ENCODE peak calls at places on chromosomes 12 and 14, in seven cellular contexts. One of them, this sample, is unnamed.

GRCh38 chr12:50637870-50638481 is 125.9 kb upstream of the ATF1 start:
- DNase-seq in tibial nerve: no peak
- DNase-seq in AG04449: no peak
- DNase-seq in left ventricle myocardium inferior: no peak
- DNase-seq in naive thymus-derived CD4-positive, alpha-beta T cell: peak
- DNase-seq in neuronal stem cell: no peak
- DNase-seq in CD8-positive, alpha-beta memory T cell: peak
- DNase-seq in this sample: peak

GRCh38 chr12:92602476-92602875 is 100.3 kb upstream of the PLEKHG7 start:
- DNase-seq in AG04449: peak
- DNase-seq in tibial nerve: no peak
- DNase-seq in naive thymus-derived CD4-positive, alpha-beta T cell: no peak
- DNase-seq in neuronal stem cell: no peak
- DNase-seq in CD8-positive, alpha-beta memory T cell: no peak
- DNase-seq in left ventricle myocardium inferior: no peak
- DNase-seq in this sample: no peak

GRCh38 chr12:1594295-1595025 is at the start of gene FBXL14:
- DNase-seq in left ventricle myocardium inferior: peak
- DNase-seq in AG04449: no peak
- DNase-seq in tibial nerve: peak
- DNase-seq in neuronal stem cell: peak
- DNase-seq in naive thymus-derived CD4-positive, alpha-beta T cell: peak
- DNase-seq in CD8-positive, alpha-beta memory T cell: peak
- DNase-seq in this sample: peak

GRCh38 chr14:31770271-31770670 is 209.1 kb downstream of the NUBPL start:
- DNase-seq in left ventricle myocardium inferior: no peak
- DNase-seq in naive thymus-derived CD4-positive, alpha-beta T cell: no peak
- DNase-seq in CD8-positive, alpha-beta memory T cell: no peak
- DNase-seq in neuronal stem cell: no peak
- DNase-seq in AG04449: no peak
- DNase-seq in tibial nerve: peak
- DNase-seq in this sample: no peak

GRCh38 chr12:51926718-51927117 is 19.4 kb downstream of the ACVRL1 start:
- DNase-seq in AG04449: no peak
- DNase-seq in tibial nerve: no peak
- DNase-seq in naive thymus-derived CD4-positive, alpha-beta T cell: peak
- DNase-seq in CD8-positive, alpha-beta memory T cell: peak
- DNase-seq in left ventricle myocardium inferior: no peak
- DNase-seq in neuronal stem cell: no peak
- DNase-seq in this sample: peak

GRCh38 chr12:50322196-50322595 is 38.9 kb upstream of the LIMA1 start:
- DNase-seq in tibial nerve: no peak
- DNase-seq in naive thymus-derived CD4-positive, alpha-beta T cell: no peak
- DNase-seq in CD8-positive, alpha-beta memory T cell: no peak
- DNase-seq in left ventricle myocardium inferior: no peak
- DNase-seq in neuronal stem cell: no peak
- DNase-seq in AG04449: no peak
- DNase-seq in this sample: no peak

GRCh38 chr12:28235017-28235416 is 44.8 kb downstream of the CCDC91 start:
- DNase-seq in naive thymus-derived CD4-positive, alpha-beta T cell: no peak
- DNase-seq in neuronal stem cell: no peak
- DNase-seq in AG04449: no peak
- DNase-seq in left ventricle myocardium inferior: no peak
- DNase-seq in CD8-positive, alpha-beta memory T cell: no peak
- DNase-seq in tibial nerve: no peak
- DNase-seq in this sample: no peak

GRCh38 chr12:130754234-130755001 is 38.3 kb upstream of the RIMBP2 start:
- DNase-seq in AG04449: no peak
- DNase-seq in naive thymus-derived CD4-positive, alpha-beta T cell: no peak
- DNase-seq in left ventricle myocardium inferior: no peak
- DNase-seq in tibial nerve: no peak
- DNase-seq in neuronal stem cell: no peak
- DNase-seq in CD8-positive, alpha-beta memory T cell: no peak
- DNase-seq in this sample: no peak

GRCh38 chr12:57632369-57632897 is 568 bp downstream of the B4GALNT1 start:
- DNase-seq in left ventricle myocardium inferior: no peak
- DNase-seq in CD8-positive, alpha-beta memory T cell: no peak
- DNase-seq in naive thymus-derived CD4-positive, alpha-beta T cell: no peak
- DNase-seq in AG04449: no peak
- DNase-seq in neuronal stem cell: peak
- DNase-seq in tibial nerve: no peak
- DNase-seq in this sample: no peak

GRCh38 chr14:104351849-104352492 is 213.6 kb downstream of the KIF26A start:
- DNase-seq in tibial nerve: no peak
- DNase-seq in CD8-positive, alpha-beta memory T cell: no peak
- DNase-seq in naive thymus-derived CD4-positive, alpha-beta T cell: no peak
- DNase-seq in left ventricle myocardium inferior: no peak
- DNase-seq in neuronal stem cell: no peak
- DNase-seq in AG04449: no peak
- DNase-seq in this sample: no peak

GRCh38 chr14:95319312-95320075 is at the start of gene CLMN:
- DNase-seq in left ventricle myocardium inferior: peak
- DNase-seq in AG04449: no peak
- DNase-seq in neuronal stem cell: peak
- DNase-seq in tibial nerve: no peak
- DNase-seq in CD8-positive, alpha-beta memory T cell: peak
- DNase-seq in naive thymus-derived CD4-positive, alpha-beta T cell: peak
- DNase-seq in this sample: peak

GRCh38 chr14:59268011-59268410 is 79.5 kb downstream of the DAAM1 start:
- DNase-seq in AG04449: no peak
- DNase-seq in naive thymus-derived CD4-positive, alpha-beta T cell: no peak
- DNase-seq in neuronal stem cell: no peak
- DNase-seq in tibial nerve: no peak
- DNase-seq in CD8-positive, alpha-beta memory T cell: no peak
- DNase-seq in left ventricle myocardium inferior: no peak
- DNase-seq in this sample: no peak

GRCh38 chr14:61147369-61147897 is 133.7 kb downstream of the TMEM30B start:
- DNase-seq in left ventricle myocardium inferior: no peak
- DNase-seq in neuronal stem cell: no peak
- DNase-seq in AG04449: peak
- DNase-seq in tibial nerve: no peak
- DNase-seq in CD8-positive, alpha-beta memory T cell: no peak
- DNase-seq in naive thymus-derived CD4-positive, alpha-beta T cell: no peak
- DNase-seq in this sample: no peak

GRCh38 chr14:51871846-51872245 is 11.4 kb downstream of the GNG2 start:
- DNase-seq in neuronal stem cell: no peak
- DNase-seq in AG04449: no peak
- DNase-seq in CD8-positive, alpha-beta memory T cell: no peak
- DNase-seq in naive thymus-derived CD4-positive, alpha-beta T cell: no peak
- DNase-seq in tibial nerve: no peak
- DNase-seq in left ventricle myocardium inferior: no peak
- DNase-seq in this sample: no peak

GRCh38 chr12:132067182-132067581 is 76.9 kb downstream of the DDX51 start:
- DNase-seq in AG04449: no peak
- DNase-seq in left ventricle myocardium inferior: no peak
- DNase-seq in naive thymus-derived CD4-positive, alpha-beta T cell: no peak
- DNase-seq in CD8-positive, alpha-beta memory T cell: no peak
- DNase-seq in tibial nerve: no peak
- DNase-seq in neuronal stem cell: no peak
- DNase-seq in this sample: no peak

GRCh38 chr14:99164712-99165111 is 107.3 kb downstream of the BCL11B start:
- DNase-seq in neuronal stem cell: no peak
- DNase-seq in CD8-positive, alpha-beta memory T cell: no peak
- DNase-seq in AG04449: no peak
- DNase-seq in left ventricle myocardium inferior: no peak
- DNase-seq in naive thymus-derived CD4-positive, alpha-beta T cell: no peak
- DNase-seq in tibial nerve: no peak
- DNase-seq in this sample: no peak

GRCh38 chr14:78950654-78951053 is 780.5 kb downstream of the NRXN3 start:
- DNase-seq in naive thymus-derived CD4-positive, alpha-beta T cell: no peak
- DNase-seq in tibial nerve: no peak
- DNase-seq in AG04449: no peak
- DNase-seq in CD8-positive, alpha-beta memory T cell: no peak
- DNase-seq in left ventricle myocardium inferior: no peak
- DNase-seq in neuronal stem cell: no peak
- DNase-seq in this sample: no peak

GRCh38 chr12:49967777-49968250 is 4.9 kb upstream of the AQP6 start:
- DNase-seq in left ventricle myocardium inferior: no peak
- DNase-seq in neuronal stem cell: no peak
- DNase-seq in CD8-positive, alpha-beta memory T cell: no peak
- DNase-seq in naive thymus-derived CD4-positive, alpha-beta T cell: no peak
- DNase-seq in tibial nerve: no peak
- DNase-seq in AG04449: no peak
- DNase-seq in this sample: no peak

DNA sequence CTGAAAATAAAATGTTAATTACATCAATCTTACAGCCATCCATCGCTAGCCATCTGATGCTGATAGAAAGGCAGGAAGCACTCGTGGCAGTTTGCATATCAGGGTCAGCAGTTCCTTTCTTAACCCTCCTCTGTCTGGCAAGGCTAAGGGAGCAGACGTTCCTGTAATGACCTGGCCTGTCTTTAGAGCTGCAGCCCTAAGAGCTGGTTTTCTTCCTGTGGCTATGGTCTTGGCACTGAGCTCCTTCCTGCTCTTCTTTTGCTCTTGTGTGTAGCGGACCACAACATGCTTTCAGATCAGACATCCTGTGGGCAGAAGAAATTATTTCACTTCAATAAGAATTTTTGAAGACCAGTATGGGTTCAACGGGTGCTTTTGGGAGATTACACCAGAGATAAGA is 170.4 kb downstream of the DAD1 start:
- DNase-seq in CD8-positive, alpha-beta memory T cell: no peak
- DNase-seq in AG04449: no peak
- DNase-seq in left ventricle myocardium inferior: no peak
- DNase-seq in tibial nerve: no peak
- DNase-seq in neuronal stem cell: no peak
- DNase-seq in naive thymus-derived CD4-positive, alpha-beta T cell: no peak
- DNase-seq in this sample: no peak
- H3K4me3 ChIP-seq in CD8-positive, alpha-beta memory T cell: no peak
- H3K4me3 ChIP-seq in AG04449: no peak
- H3K4me3 ChIP-seq in left ventricle myocardium inferior: no peak
- H3K4me3 ChIP-seq in tibial nerve: no peak
- H3K4me3 ChIP-seq in neuronal stem cell: no peak
- H3K4me3 ChIP-seq in naive thymus-derived CD4-positive, alpha-beta T cell: no peak
- H3K4me3 ChIP-seq in this sample: no peak

GRCh38 chr12:95548539-95549391 is 2.5 kb downstream of the USP44 start:
- DNase-seq in CD8-positive, alpha-beta memory T cell: peak
- DNase-seq in AG04449: no peak
- DNase-seq in naive thymus-derived CD4-positive, alpha-beta T cell: peak
- DNase-seq in left ventricle myocardium inferior: peak
- DNase-seq in neuronal stem cell: peak
- DNase-seq in tibial nerve: peak
- DNase-seq in this sample: no peak

GRCh38 chr12:95548056-95548538 is 3.2 kb downstream of the USP44 start:
- DNase-seq in left ventricle myocardium inferior: peak
- DNase-seq in neuronal stem cell: peak
- DNase-seq in tibial nerve: peak
- DNase-seq in naive thymus-derived CD4-positive, alpha-beta T cell: peak
- DNase-seq in AG04449: no peak
- DNase-seq in CD8-positive, alpha-beta memory T cell: no peak
- DNase-seq in this sample: no peak

GRCh38 chr12:95546491-95546813 is 4.8 kb downstream of the USP44 start:
- DNase-seq in CD8-positive, alpha-beta memory T cell: no peak
- DNase-seq in AG04449: no peak
- DNase-seq in left ventricle myocardium inferior: no peak
- DNase-seq in neuronal stem cell: peak
- DNase-seq in naive thymus-derived CD4-positive, alpha-beta T cell: no peak
- DNase-seq in tibial nerve: no peak
- DNase-seq in this sample: no peak

GRCh38 chr12:95545731-95546490 is 5.4 kb downstream of the USP44 start:
- DNase-seq in AG04449: no peak
- DNase-seq in tibial nerve: no peak
- DNase-seq in CD8-positive, alpha-beta memory T cell: no peak
- DNase-seq in naive thymus-derived CD4-positive, alpha-beta T cell: no peak
- DNase-seq in neuronal stem cell: peak
- DNase-seq in left ventricle myocardium inferior: no peak
- DNase-seq in this sample: no peak

DNA sequence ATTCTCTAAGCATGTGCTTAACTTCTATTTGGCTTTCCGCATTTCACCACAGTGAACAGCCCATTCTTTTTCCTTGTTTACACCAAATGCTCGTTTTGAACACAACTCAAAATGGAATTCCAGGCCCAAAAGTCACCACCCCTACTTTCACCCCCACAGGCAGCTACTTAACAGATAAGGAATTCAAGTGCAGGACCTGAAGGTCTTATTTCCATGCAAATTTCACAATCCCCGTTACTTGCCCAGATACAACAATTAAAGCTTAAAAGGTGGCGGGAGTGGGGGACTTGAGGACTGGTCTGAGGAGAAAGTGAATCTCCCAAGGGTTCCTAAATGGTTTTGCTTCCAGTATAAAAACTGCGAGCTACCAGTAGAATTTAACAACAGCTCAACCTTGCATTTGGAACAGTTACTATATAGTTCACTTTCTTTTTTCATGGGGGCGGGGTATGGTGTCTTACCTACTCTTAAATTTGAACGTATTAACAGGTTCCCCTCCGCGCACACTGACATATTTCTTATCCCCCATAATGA is 3.7 kb downstream of the USP44 start:
- DNase-seq in tibial nerve: peak
- DNase-seq in AG04449: no peak
- DNase-seq in left ventricle myocardium inferior: no peak
- DNase-seq in naive thymus-derived CD4-positive, alpha-beta T cell: no peak
- DNase-seq in CD8-positive, alpha-beta memory T cell: no peak
- DNase-seq in neuronal stem cell: peak
- DNase-seq in this sample: no peak
- H3K4me3 ChIP-seq in tibial nerve: peak
- H3K4me3 ChIP-seq in AG04449: peak
- H3K4me3 ChIP-seq in left ventricle myocardium inferior: peak
- H3K4me3 ChIP-seq in naive thymus-derived CD4-positive, alpha-beta T cell: peak
- H3K4me3 ChIP-seq in CD8-positive, alpha-beta memory T cell: peak
- H3K4me3 ChIP-seq in neuronal stem cell: peak
- H3K4me3 ChIP-seq in this sample: peak

DNA sequence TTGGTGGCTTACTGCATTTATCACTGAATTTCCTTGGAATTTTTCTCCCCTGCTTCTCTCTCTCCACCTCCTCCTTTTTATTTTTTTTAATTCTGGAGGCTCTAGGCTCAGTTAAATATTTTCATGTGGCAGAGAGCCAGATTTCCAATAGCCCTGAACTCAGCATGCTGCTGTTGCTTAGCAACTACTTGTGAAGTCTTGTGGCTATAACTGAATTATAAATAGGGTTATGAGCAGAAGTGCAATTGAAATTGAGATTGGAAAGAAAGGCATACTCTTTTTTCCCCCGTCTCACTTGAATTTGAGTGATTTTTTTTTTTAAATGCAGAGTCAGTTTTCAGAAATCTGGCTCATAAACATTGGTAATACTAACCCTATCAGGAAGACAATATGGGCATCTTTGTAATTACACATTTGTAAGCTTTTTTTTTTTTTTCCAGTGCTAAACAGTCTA is 38.3 kb downstream of the ATF7IP start:
- DNase-seq in neuronal stem cell: no peak
- DNase-seq in tibial nerve: no peak
- DNase-seq in AG04449: peak
- DNase-seq in CD8-positive, alpha-beta memory T cell: peak
- DNase-seq in naive thymus-derived CD4-positive, alpha-beta T cell: peak
- DNase-seq in left ventricle myocardium inferior: no peak
- DNase-seq in this sample: peak
- H3K4me3 ChIP-seq in neuronal stem cell: no peak
- H3K4me3 ChIP-seq in tibial nerve: no peak
- H3K4me3 ChIP-seq in AG04449: no peak
- H3K4me3 ChIP-seq in CD8-positive, alpha-beta memory T cell: no peak
- H3K4me3 ChIP-seq in naive thymus-derived CD4-positive, alpha-beta T cell: peak
- H3K4me3 ChIP-seq in left ventricle myocardium inferior: peak
- H3K4me3 ChIP-seq in this sample: no peak

DNA sequence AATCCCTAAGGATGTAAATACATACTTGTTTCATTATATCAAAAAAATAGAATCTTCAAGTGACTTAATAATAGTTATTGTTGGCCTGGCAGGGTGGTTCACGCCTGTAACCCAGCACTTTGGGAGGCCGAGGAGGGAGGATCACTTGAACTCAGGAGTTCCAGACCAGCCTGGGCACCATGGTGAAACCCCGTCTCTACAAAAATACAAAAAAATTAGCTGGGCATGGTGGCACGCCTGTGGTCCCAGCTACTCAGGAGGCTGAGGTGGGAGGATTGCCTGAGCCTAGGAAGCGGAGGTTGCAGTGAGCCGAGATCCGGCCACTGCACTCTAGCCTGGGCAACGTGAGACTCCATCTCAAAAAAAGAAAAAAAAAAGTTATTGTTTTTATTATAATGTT is 1.7 kb downstream of the USP15 start:
- DNase-seq in CD8-positive, alpha-beta memory T cell: no peak
- DNase-seq in AG04449: no peak
- DNase-seq in naive thymus-derived CD4-positive, alpha-beta T cell: no peak
- DNase-seq in tibial nerve: no peak
- DNase-seq in neuronal stem cell: no peak
- DNase-seq in left ventricle myocardium inferior: no peak
- DNase-seq in this sample: no peak
- H3K4me3 ChIP-seq in CD8-positive, alpha-beta memory T cell: peak
- H3K4me3 ChIP-seq in AG04449: peak
- H3K4me3 ChIP-seq in naive thymus-derived CD4-positive, alpha-beta T cell: peak
- H3K4me3 ChIP-seq in tibial nerve: no peak
- H3K4me3 ChIP-seq in neuronal stem cell: peak
- H3K4me3 ChIP-seq in left ventricle myocardium inferior: peak
- H3K4me3 ChIP-seq in this sample: peak